ENCODE peak calls at places on chromosomes 2 and 18, in eight cellular contexts. One of them, this sample, is unnamed.

GRCh38 chr2:236570081-236570979 is 705 bp downstream of the ACKR3 start:
- DNase-seq in left lung: no peak
- DNase-seq in GM23338: no peak
- DNase-seq in ovary: no peak
- DNase-seq in fibroblast of lung: no peak
- DNase-seq in upper lobe of right lung: no peak
- DNase-seq in A549: no peak
- DNase-seq in HCT116: no peak
- DNase-seq in this sample: no peak

GRCh38 chr18:63319383-63320040 is at the start of gene BCL2:
- DNase-seq in fibroblast of lung: peak
- DNase-seq in HCT116: no peak
- DNase-seq in GM23338: peak
- DNase-seq in ovary: no peak
- DNase-seq in A549: peak
- DNase-seq in left lung: no peak
- DNase-seq in upper lobe of right lung: no peak
- DNase-seq in this sample: no peak

GRCh38 chr2:207276248-207276647 is 110.5 kb upstream of the KLF7 start:
- DNase-seq in upper lobe of right lung: no peak
- DNase-seq in A549: no peak
- DNase-seq in ovary: no peak
- DNase-seq in left lung: no peak
- DNase-seq in fibroblast of lung: no peak
- DNase-seq in HCT116: no peak
- DNase-seq in GM23338: no peak
- DNase-seq in this sample: no peak

GRCh38 chr2:94986392-94986963 is 39.0 kb upstream of the MAL start:
- DNase-seq in fibroblast of lung: peak
- DNase-seq in left lung: no peak
- DNase-seq in upper lobe of right lung: no peak
- DNase-seq in A549: peak
- DNase-seq in ovary: no peak
- DNase-seq in GM23338: peak
- DNase-seq in HCT116: peak
- DNase-seq in this sample: no peak

GRCh38 chr2:204040016-204040415 is 103.5 kb downstream of the ICOS start:
- DNase-seq in fibroblast of lung: no peak
- DNase-seq in upper lobe of right lung: no peak
- DNase-seq in GM23338: no peak
- DNase-seq in left lung: no peak
- DNase-seq in ovary: no peak
- DNase-seq in HCT116: no peak
- DNase-seq in A549: no peak
- DNase-seq in this sample: no peak

GRCh38 chr18:26708814-26709717 is 156.4 kb downstream of the AQP4 start:
- DNase-seq in GM23338: no peak
- DNase-seq in upper lobe of right lung: no peak
- DNase-seq in fibroblast of lung: no peak
- DNase-seq in ovary: no peak
- DNase-seq in HCT116: no peak
- DNase-seq in left lung: no peak
- DNase-seq in A549: no peak
- DNase-seq in this sample: no peak

GRCh38 chr18:70154591-70155194 is 50.8 kb downstream of the RTTN start:
- DNase-seq in A549: no peak
- DNase-seq in fibroblast of lung: peak
- DNase-seq in left lung: no peak
- DNase-seq in upper lobe of right lung: no peak
- DNase-seq in GM23338: no peak
- DNase-seq in ovary: no peak
- DNase-seq in HCT116: no peak
- DNase-seq in this sample: no peak

GRCh38 chr2:30225131-30225762 is 6.1 kb upstream of the LBH start:
- DNase-seq in left lung: no peak
- DNase-seq in upper lobe of right lung: no peak
- DNase-seq in ovary: peak
- DNase-seq in fibroblast of lung: peak
- DNase-seq in A549: no peak
- DNase-seq in HCT116: no peak
- DNase-seq in GM23338: no peak
- DNase-seq in this sample: no peak

GRCh38 chr2:120684691-120685402 is 50.8 kb upstream of the GLI2 start:
- DNase-seq in upper lobe of right lung: peak
- DNase-seq in HCT116: no peak
- DNase-seq in left lung: no peak
- DNase-seq in GM23338: no peak
- DNase-seq in ovary: no peak
- DNase-seq in A549: no peak
- DNase-seq in fibroblast of lung: peak
- DNase-seq in this sample: no peak

GRCh38 chr18:35267809-35268208 is 22.2 kb downstream of the ZSCAN30 start:
- DNase-seq in upper lobe of right lung: peak
- DNase-seq in fibroblast of lung: no peak
- DNase-seq in HCT116: no peak
- DNase-seq in GM23338: peak
- DNase-seq in ovary: peak
- DNase-seq in left lung: peak
- DNase-seq in A549: no peak
- DNase-seq in this sample: no peak

GRCh38 chr2:239267411-239267941 is 133.3 kb downstream of the HDAC4 start:
- DNase-seq in fibroblast of lung: peak
- DNase-seq in ovary: peak
- DNase-seq in GM23338: peak
- DNase-seq in left lung: no peak
- DNase-seq in HCT116: peak
- DNase-seq in upper lobe of right lung: peak
- DNase-seq in A549: no peak
- DNase-seq in this sample: peak

GRCh38 chr2:159137511-159138101 is 148.9 kb downstream of the WDSUB1 start:
- DNase-seq in GM23338: no peak
- DNase-seq in ovary: no peak
- DNase-seq in fibroblast of lung: no peak
- DNase-seq in upper lobe of right lung: no peak
- DNase-seq in A549: no peak
- DNase-seq in left lung: no peak
- DNase-seq in HCT116: no peak
- DNase-seq in this sample: no peak

GRCh38 chr2:174312581-174313234 is 22.0 kb upstream of the SP9 start:
- DNase-seq in fibroblast of lung: no peak
- DNase-seq in upper lobe of right lung: no peak
- DNase-seq in HCT116: no peak
- DNase-seq in ovary: no peak
- DNase-seq in left lung: no peak
- DNase-seq in GM23338: no peak
- DNase-seq in A549: no peak
- DNase-seq in this sample: no peak

GRCh38 chr2:217356795-217357194 is 496.9 kb upstream of the TNP1 start:
- DNase-seq in GM23338: peak
- DNase-seq in ovary: peak
- DNase-seq in fibroblast of lung: peak
- DNase-seq in left lung: no peak
- DNase-seq in A549: no peak
- DNase-seq in HCT116: no peak
- DNase-seq in upper lobe of right lung: no peak
- DNase-seq in this sample: no peak

GRCh38 chr18:11147962-11148654 is 1.3 kb downstream of the PIEZO2 start:
- DNase-seq in fibroblast of lung: no peak
- DNase-seq in GM23338: peak
- DNase-seq in HCT116: no peak
- DNase-seq in upper lobe of right lung: no peak
- DNase-seq in ovary: no peak
- DNase-seq in left lung: no peak
- DNase-seq in A549: no peak
- DNase-seq in this sample: no peak

DNA sequence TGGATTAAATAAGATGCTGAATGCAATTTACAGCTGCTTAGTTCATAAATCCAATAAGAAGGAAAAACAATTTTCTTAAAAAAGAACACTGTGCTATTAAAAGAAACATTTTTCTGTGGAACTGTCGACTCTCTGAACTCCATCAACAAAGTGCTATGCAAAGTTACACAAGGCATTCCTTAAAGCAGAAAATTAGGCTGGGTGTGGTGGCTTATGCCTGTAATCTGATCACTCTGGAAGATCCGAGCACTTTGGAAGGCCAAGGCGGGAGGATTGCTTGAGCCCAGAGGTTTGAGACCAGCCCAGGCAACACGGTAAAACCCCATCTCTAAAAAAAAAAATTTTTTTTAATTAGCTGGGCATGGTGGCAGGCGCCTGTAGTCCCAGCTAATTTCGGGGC is 13.0 kb downstream of the MCM6 start:
- DNase-seq in A549: no peak
- DNase-seq in GM23338: no peak
- DNase-seq in fibroblast of lung: no peak
- DNase-seq in upper lobe of right lung: no peak
- DNase-seq in HCT116: no peak
- DNase-seq in left lung: no peak
- DNase-seq in ovary: no peak
- DNase-seq in this sample: no peak
- TF ChIP-seq CTCF in A549: no peak
- TF ChIP-seq CTCF in GM23338: no peak
- TF ChIP-seq CTCF in fibroblast of lung: no peak
- TF ChIP-seq CTCF in upper lobe of right lung: no peak
- TF ChIP-seq CTCF in HCT116: no peak
- TF ChIP-seq CTCF in left lung: no peak
- TF ChIP-seq CTCF in ovary: no peak
- TF ChIP-seq CTCF in this sample: no peak

GRCh38 chr18:711693-712400 is 583 bp downstream of the ENOSF1 start:
- DNase-seq in fibroblast of lung: peak
- DNase-seq in HCT116: peak
- DNase-seq in ovary: peak
- DNase-seq in GM23338: peak
- DNase-seq in upper lobe of right lung: peak
- DNase-seq in A549: peak
- DNase-seq in left lung: peak
- DNase-seq in this sample: no peak

GRCh38 chr18:710418-711300 is 1.8 kb downstream of the ENOSF1 start:
- DNase-seq in left lung: no peak
- DNase-seq in fibroblast of lung: no peak
- DNase-seq in upper lobe of right lung: no peak
- DNase-seq in HCT116: no peak
- DNase-seq in GM23338: no peak
- DNase-seq in ovary: no peak
- DNase-seq in A549: no peak
- DNase-seq in this sample: no peak

GRCh38 chr18:712401-713134 is at the start of gene ENOSF1:
- DNase-seq in fibroblast of lung: peak
- DNase-seq in ovary: peak
- DNase-seq in upper lobe of right lung: peak
- DNase-seq in left lung: peak
- DNase-seq in A549: peak
- DNase-seq in GM23338: peak
- DNase-seq in HCT116: peak
- DNase-seq in this sample: no peak

GRCh38 chr18:711330-711692 is 1.1 kb downstream of the ENOSF1 start:
- DNase-seq in upper lobe of right lung: no peak
- DNase-seq in fibroblast of lung: no peak
- DNase-seq in ovary: peak
- DNase-seq in HCT116: no peak
- DNase-seq in A549: peak
- DNase-seq in GM23338: peak
- DNase-seq in left lung: no peak
- DNase-seq in this sample: no peak

DNA sequence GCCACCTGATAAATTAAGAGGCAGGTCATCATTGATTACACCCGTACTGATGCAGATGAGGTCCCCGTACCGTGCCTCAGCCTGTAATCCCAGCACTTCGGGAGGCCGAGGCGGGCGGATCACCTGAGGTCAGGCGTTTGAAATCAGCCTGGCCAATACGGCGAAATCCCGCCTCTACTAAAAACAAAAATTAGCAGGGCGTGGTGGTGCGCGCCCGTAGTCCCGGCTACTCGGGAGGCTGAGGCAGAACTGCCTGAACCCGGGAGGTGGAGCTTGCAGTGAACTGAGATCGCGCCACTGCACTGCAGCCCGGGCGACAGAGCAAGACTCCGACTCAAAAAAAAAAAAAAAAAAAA is 683 bp upstream of the ENOSF1 start:
- DNase-seq in HCT116: no peak
- DNase-seq in upper lobe of right lung: no peak
- DNase-seq in ovary: peak
- DNase-seq in GM23338: no peak
- DNase-seq in A549: no peak
- DNase-seq in fibroblast of lung: no peak
- DNase-seq in left lung: no peak
- DNase-seq in this sample: no peak
- H3K4me3 ChIP-seq in HCT116: no peak
- H3K4me3 ChIP-seq in upper lobe of right lung: peak
- H3K4me3 ChIP-seq in ovary: peak
- H3K4me3 ChIP-seq in GM23338: peak
- H3K4me3 ChIP-seq in A549: peak
- H3K4me3 ChIP-seq in fibroblast of lung: no peak
- H3K4me3 ChIP-seq in left lung: peak
- H3K4me3 ChIP-seq in this sample: peak

GRCh38 chr2:153871231-153872221 is at the start of gene GALNT13:
- DNase-seq in A549: peak
- DNase-seq in upper lobe of right lung: peak
- DNase-seq in left lung: peak
- DNase-seq in GM23338: peak
- DNase-seq in fibroblast of lung: peak
- DNase-seq in ovary: peak
- DNase-seq in HCT116: no peak
- DNase-seq in this sample: no peak

GRCh38 chr2:153875801-153876466 is 4.2 kb downstream of the GALNT13 start:
- DNase-seq in GM23338: no peak
- DNase-seq in upper lobe of right lung: no peak
- DNase-seq in HCT116: no peak
- DNase-seq in A549: no peak
- DNase-seq in fibroblast of lung: no peak
- DNase-seq in ovary: no peak
- DNase-seq in left lung: no peak
- DNase-seq in this sample: no peak

GRCh38 chr2:153870308-153870707 is 1.4 kb upstream of the GALNT13 start:
- DNase-seq in ovary: no peak
- DNase-seq in upper lobe of right lung: no peak
- DNase-seq in HCT116: no peak
- DNase-seq in fibroblast of lung: no peak
- DNase-seq in GM23338: peak
- DNase-seq in A549: peak
- DNase-seq in left lung: no peak
- DNase-seq in this sample: no peak

GRCh38 chr2:153872311-153873061 is 764 bp downstream of the GALNT13 start:
- DNase-seq in HCT116: no peak
- DNase-seq in fibroblast of lung: no peak
- DNase-seq in upper lobe of right lung: peak
- DNase-seq in A549: peak
- DNase-seq in GM23338: peak
- DNase-seq in ovary: peak
- DNase-seq in left lung: peak
- DNase-seq in this sample: no peak

GRCh38 chr2:153873062-153874048 is 1.6 kb downstream of the GALNT13 start:
- DNase-seq in GM23338: peak
- DNase-seq in HCT116: no peak
- DNase-seq in upper lobe of right lung: peak
- DNase-seq in fibroblast of lung: peak
- DNase-seq in A549: peak
- DNase-seq in left lung: peak
- DNase-seq in ovary: no peak
- DNase-seq in this sample: no peak
- TF ChIP-seq CTCF in GM23338: no peak
- TF ChIP-seq CTCF in HCT116: no peak
- TF ChIP-seq CTCF in upper lobe of right lung: no peak
- TF ChIP-seq CTCF in fibroblast of lung: no peak
- TF ChIP-seq CTCF in A549: peak
- TF ChIP-seq CTCF in left lung: no peak
- TF ChIP-seq CTCF in ovary: no peak
- TF ChIP-seq CTCF in this sample: no peak

GRCh38 chr2:145091967-145092366 is 572.0 kb upstream of the ZEB2 start:
- DNase-seq in left lung: no peak
- DNase-seq in fibroblast of lung: peak
- DNase-seq in ovary: no peak
- DNase-seq in GM23338: no peak
- DNase-seq in HCT116: no peak
- DNase-seq in A549: no peak
- DNase-seq in upper lobe of right lung: no peak
- DNase-seq in this sample: no peak
- H3K4me3 ChIP-seq in left lung: no peak
- H3K4me3 ChIP-seq in fibroblast of lung: no peak
- H3K4me3 ChIP-seq in ovary: no peak
- H3K4me3 ChIP-seq in GM23338: no peak
- H3K4me3 ChIP-seq in HCT116: no peak
- H3K4me3 ChIP-seq in A549: no peak
- H3K4me3 ChIP-seq in upper lobe of right lung: no peak
- H3K4me3 ChIP-seq in this sample: no peak

This sample was measured in esophagus squamous epithelium.